ENCODE peak calls at places on chromosomes 11 and 22, in seven cellular contexts. N is left ventricle myocardium inferior, T is colonic mucosa, G is fibroblast of lung, U is tibial nerve, C is HepG2, I is AG04450. F is an unnamed sample.
A peak's percentile ranks its signal among the peaks of the same experiment; 100 is the strongest.

GRCh38 chr11:65571940-65572339 is 398 bp upstream of the FAM89B start:
- DNase-seq in N (no peak), T (no peak), G (no peak), U (no peak), C (no peak), I (no peak), F (peak; percentile 73)

GRCh38 chr11:35134403-35135126 is 4.4 kb upstream of the CD44 start:
- DNase-seq in N (no peak), T (no peak), G (peak; percentile 33), U (no peak), C (no peak), I (no peak), F (no peak)

GRCh38 chr22:30754971-30755759 is 60.5 kb downstream of the OSBP2 start:
- DNase-seq in N (peak; percentile 21), T (peak; percentile 68), G (peak; percentile 75), U (peak; percentile 43), C (peak; percentile 54), I (peak; percentile 61), F (peak; percentile 69)

GRCh38 chr11:32821517-32821916 is 8.2 kb upstream of the PRRG4 start:
- DNase-seq in N (no peak), T (no peak), G (peak; percentile 62), U (no peak), C (no peak), I (no peak), F (no peak)

GRCh38 chr11:89452780-89453179 is 38.4 kb downstream of the NOX4 start:
- DNase-seq in N (no peak), T (no peak), G (peak; percentile 3), U (no peak), C (no peak), I (no peak), F (no peak)

GRCh38 chr11:86916330-86916729 is 38.9 kb downstream of the FZD4 start:
- DNase-seq in N (no peak), T (no peak), G (peak; percentile 92), U (peak; percentile 17), C (no peak), I (no peak), F (no peak)

GRCh38 chr22:30556388-30556787 is 9.8 kb upstream of the SEC14L6 start:
- DNase-seq in N (no peak), T (no peak), G (no peak), U (no peak), C (no peak), I (no peak), F (no peak)

GRCh38 chr11:67293090-67293489 is 4.0 kb downstream of the ANKRD13D start:
- DNase-seq in N (no peak), T (no peak), G (peak; percentile 62), U (no peak), C (no peak), I (no peak), F (no peak)

GRCh38 chr22:37185646-37186227 is 2.3 kb downstream of the C1QTNF6 start:
- DNase-seq in N (peak; percentile 3), T (no peak), G (no peak), U (no peak), C (no peak), I (no peak), F (no peak)

GRCh38 chr11:109424893-109425292 is 2.9 kb downstream of the C11orf87 start:
- DNase-seq in N (no peak), T (peak; percentile 27), G (no peak), U (no peak), C (peak; percentile 4), I (no peak), F (peak; percentile 75)

GRCh38 chr11:123439616-123440015 is 9.5 kb downstream of the GRAMD1B start:
- DNase-seq in N (no peak), T (no peak), G (no peak), U (no peak), C (no peak), I (no peak), F (no peak)

GRCh38 chr11:94796863-94797262 is 28.7 kb downstream of the AMOTL1 start:
- DNase-seq in N (no peak), T (no peak), G (peak; percentile 22), U (no peak), C (no peak), I (no peak), F (no peak)

GRCh38 chr22:46079861-46080821 is 70.2 kb upstream of the PPARA start:
- DNase-seq in N (peak; percentile 75), T (no peak), G (peak; percentile 94), U (peak; percentile 78), C (no peak), I (no peak), F (peak; percentile 9)

GRCh38 chr11:74257934-74258553 is 53.4 kb downstream of the P4HA3 start:
- DNase-seq in N (peak; percentile 55), T (peak; percentile 38), G (peak; percentile 61), U (peak; percentile 54), C (no peak), I (peak; percentile 55), F (no peak)

GRCh38 chr11:118917488-118918127 is 8.1 kb downstream of the BCL9L start:
- DNase-seq in N (peak; percentile 68), T (peak; percentile 84), G (peak; percentile 74), U (peak; percentile 81), C (peak; percentile 74), I (no peak), F (peak; percentile 90)

GRCh38 chr11:102469196-102469821 is 16.7 kb upstream of the TMEM123 start:
- DNase-seq in N (no peak), T (no peak), G (peak; percentile 64), U (no peak), C (no peak), I (no peak), F (peak; percentile 47)

GRCh38 chr11:119671048-119671447 is 58.0 kb downstream of the NECTIN1 start:
- DNase-seq in N (peak; percentile 89), T (peak; percentile 45), G (peak; percentile 84), U (peak; percentile 56), C (no peak), I (peak; percentile 88), F (no peak)

GRCh38 chr11:6927030-6927617 is 898 bp downstream of the ZNF215 start:
- DNase-seq in N (no peak), T (peak; percentile 23), G (peak; percentile 42), U (no peak), C (no peak), I (no peak), F (no peak)

GRCh38 chr11:44877908-44878459 is 72.7 kb downstream of the TP53I11 start:
- DNase-seq in N (no peak), T (no peak), G (peak; percentile 26), U (no peak), C (no peak), I (no peak), F (no peak)
- H3K4me3 ChIP-seq in N (no peak overlapping the region), T (no peak overlapping the region), G (no peak overlapping the region), U (no peak overlapping the region), C (no peak overlapping the region), I (no peak overlapping the region), F (no peak overlapping the region)

GRCh38 chr11:101436511-101437142 is 147.2 kb downstream of the TRPC6 start:
- DNase-seq in N (no peak), T (peak; percentile 41), G (peak; percentile 20), U (peak; percentile 57), C (peak; percentile 18), I (no peak), F (peak; percentile 80)

GRCh38 chr11:101438126-101438525 is 145.7 kb downstream of the TRPC6 start:
- DNase-seq in N (no peak), T (no peak), G (no peak), U (no peak), C (no peak), I (no peak), F (no peak)

GRCh38 chr11:101441747-101442146 is 142.1 kb downstream of the TRPC6 start:
- DNase-seq in N (peak; percentile 54), T (no peak), G (no peak), U (no peak), C (no peak), I (no peak), F (no peak)

GRCh38 chr11:101442171-101442570 is 141.6 kb downstream of the TRPC6 start:
- DNase-seq in N (no peak), T (no peak), G (peak; percentile 85), U (no peak), C (no peak), I (no peak), F (no peak)

GRCh38 chr11:101439488-101439887 is 144.3 kb downstream of the TRPC6 start:
- DNase-seq in N (no peak), T (no peak), G (no peak), U (no peak), C (no peak), I (no peak), F (no peak)
- TF ChIP-seq CTCF in N (no peak), T (no peak), G (no peak), U (no peak), C (no peak), I (no peak), F (peak; percentile 48)

GRCh38 chr11:62337682-62338181 is 484 bp downstream of the ASRGL1 start:
- DNase-seq in N (peak; percentile 20), T (peak; percentile 49), G (peak; percentile 7), U (no peak), C (no peak), I (no peak), F (peak; percentile 60)

GRCh38 chr11:62333768-62334167 is 3.5 kb upstream of the ASRGL1 start:
- DNase-seq in N (no peak), T (no peak), G (no peak), U (no peak), C (no peak), I (no peak), F (no peak)

GRCh38 chr11:62340269-62340901 is 3.1 kb downstream of the ASRGL1 start:
- DNase-seq in N (peak; percentile 32), T (peak; percentile 76), G (peak; percentile 36), U (peak; percentile 62), C (peak; percentile 60), I (no peak), F (peak; percentile 67)

GRCh38 chr11:62336949-62337681 is at the start of gene ASRGL1:
- DNase-seq in N (peak; percentile 87), T (peak; percentile 92), G (peak; percentile 41), U (peak; percentile 63), C (peak; percentile 43), I (no peak), F (peak; percentile 92)

DNA sequence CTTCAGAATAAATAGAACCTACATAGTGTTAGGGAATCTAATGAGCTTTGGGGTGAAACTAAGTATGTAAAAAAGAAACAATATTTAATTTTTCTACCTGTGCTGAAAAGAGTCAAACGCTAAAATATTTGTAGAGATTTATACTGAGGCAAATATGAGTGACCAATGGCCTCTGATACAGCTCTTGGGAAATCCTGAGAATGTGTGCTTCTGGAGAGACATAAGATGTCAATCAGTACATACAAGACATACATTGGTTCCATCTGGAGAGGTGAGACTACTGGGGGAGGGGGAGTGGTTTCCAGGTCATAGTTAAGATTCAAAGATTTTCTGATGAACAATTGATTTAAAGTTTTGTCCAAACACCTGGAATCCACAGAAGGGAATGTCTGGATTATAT is 970 bp downstream of the ASRGL1 start:
- DNase-seq in N (no peak), T (no peak), G (no peak), U (no peak), C (no peak), I (no peak), F (no peak)
- H3K27me3 ChIP-seq in N (peaks cover 23% of the 10 kb centered on the region), T (no peaks in the 10 kb centered on the region), G (peaks cover 6% of the 10 kb centered on the region), U (no peaks in the 10 kb centered on the region), C (peaks cover 23% of the 10 kb centered on the region), I (peaks cover 35% of the 10 kb centered on the region), F (no peaks in the 10 kb centered on the region)

DNA sequence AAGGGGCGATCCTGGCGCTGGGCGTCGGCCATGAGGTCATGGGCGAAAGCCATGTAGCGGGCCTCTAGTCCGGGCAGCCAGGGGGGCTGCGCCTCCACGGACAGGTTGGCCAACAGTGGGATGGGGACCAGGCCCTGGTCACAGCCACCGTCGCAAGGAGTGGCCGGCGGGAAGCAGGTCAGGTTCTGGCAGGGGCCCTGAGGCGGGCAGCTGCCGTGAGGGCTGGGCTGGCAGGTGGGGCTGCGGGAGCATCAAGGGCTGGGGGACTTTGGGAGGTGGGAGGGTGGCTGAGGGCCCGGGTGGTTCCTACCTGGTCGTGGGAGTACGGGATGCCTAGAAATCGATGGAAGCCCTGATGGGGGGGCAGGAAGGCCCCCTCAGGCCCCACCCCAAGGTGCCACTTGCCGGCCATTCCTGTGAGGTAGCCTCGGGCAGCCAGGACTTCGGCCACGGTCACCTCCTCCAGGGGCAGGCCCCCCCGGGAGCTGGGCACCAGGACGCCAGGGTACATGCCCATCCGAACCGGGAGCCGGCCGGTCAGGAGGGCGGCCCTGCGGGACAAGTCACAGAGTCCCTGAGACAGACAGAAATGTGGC is 998 bp downstream of the ARSA start:
- DNase-seq in N (no peak), T (peak; percentile 29), G (no peak), U (no peak), C (no peak), I (no peak), F (no peak)
- H3K4me3 ChIP-seq in N (peak overlapping the region; percentile 92), T (peak overlapping the region; percentile 74), G (peak overlapping the region; percentile 73), U (peak overlapping the region; percentile 55), C (peak overlapping the region; percentile 88), I (peak overlapping the region; percentile 84), F (peak overlapping the region; percentile 72)

F was measured in Caco-2.